ENCODE peak calls at places on chromosomes 7 and 10, in nine cellular contexts. X is Karpas-422; A is transverse colon; V is spleen; D is astrocyte; U is CD8-positive, alpha-beta memory T cell; I is adrenal gland; F is prostate gland; G is CD8-positive, alpha-beta T cell. Q is an unnamed sample. For H3K27me3, the result is how much of the 10 kb centered on the place peaks cover.

GRCh38 chr10:77788496-77789010 is 138.0 kb downstream of the DLG5 start:
- DNase-seq in I (no peak), G (no peak), V (no peak), X (no peak), U (no peak), F (no peak), D (no peak), A (no peak), Q (no peak)

GRCh38 chr10:79049931-79050895 is 18.6 kb upstream of the ZMIZ1 start:
- DNase-seq in X (no peak), D (peak), A (no peak), V (peak), F (no peak), I (no peak), U (no peak), G (peak), Q (no peak)

GRCh38 chr7:32774411-32774970 is 117.1 kb downstream of the KBTBD2 start:
- DNase-seq in G (no peak), D (no peak), U (no peak), X (no peak), F (no peak), I (no peak), V (no peak), A (no peak), Q (no peak)

GRCh38 chr7:1850976-1851571 is 181.0 kb downstream of the ELFN1 start:
- DNase-seq in U (no peak), F (no peak), G (peak), D (no peak), X (no peak), A (no peak), V (peak), I (no peak), Q (no peak)

GRCh38 chr7:151126500-151127137 is 40.3 kb downstream of the AGAP3 start:
- DNase-seq in U (no peak), D (no peak), I (no peak), V (no peak), A (peak), F (no peak), X (peak), G (peak), Q (no peak)

GRCh38 chr7:89002942-89003618 is 207.5 kb upstream of the TEX47 start:
- DNase-seq in A (no peak), D (no peak), U (peak), I (no peak), G (no peak), X (no peak), V (no peak), F (no peak), Q (peak)

GRCh38 chr7:2478387-2478760 is 2.2 kb upstream of the GRIFIN start:
- DNase-seq in F (peak), A (peak), V (no peak), G (peak), D (peak), X (no peak), I (no peak), U (no peak), Q (no peak)

GRCh38 chr7:132145466-132145865 is 430.8 kb downstream of the PLXNA4 start:
- DNase-seq in X (no peak), I (no peak), D (peak), A (no peak), F (no peak), V (no peak), G (no peak), U (no peak), Q (no peak)

GRCh38 chr7:129789652-129790051 is 163.1 kb downstream of the UBE2H start:
- DNase-seq in D (no peak), X (no peak), F (no peak), G (no peak), V (no peak), I (no peak), A (no peak), U (no peak), Q (no peak)

GRCh38 chr7:44228571-44229350 is 28.0 kb downstream of the YKT6 start:
- DNase-seq in V (no peak), X (no peak), U (no peak), F (no peak), D (no peak), G (no peak), A (no peak), I (no peak), Q (no peak)

GRCh38 chr7:117384693-117385092 is 42.6 kb downstream of the ASZ1 start:
- DNase-seq in F (no peak), I (no peak), G (no peak), U (no peak), D (no peak), V (no peak), A (no peak), X (no peak), Q (no peak)

GRCh38 chr7:35831208-35831607 is 30.4 kb downstream of the SEPTIN7 start:
- DNase-seq in F (no peak), I (no peak), X (no peak), U (no peak), D (peak), G (no peak), A (no peak), V (no peak), Q (no peak)

DNA sequence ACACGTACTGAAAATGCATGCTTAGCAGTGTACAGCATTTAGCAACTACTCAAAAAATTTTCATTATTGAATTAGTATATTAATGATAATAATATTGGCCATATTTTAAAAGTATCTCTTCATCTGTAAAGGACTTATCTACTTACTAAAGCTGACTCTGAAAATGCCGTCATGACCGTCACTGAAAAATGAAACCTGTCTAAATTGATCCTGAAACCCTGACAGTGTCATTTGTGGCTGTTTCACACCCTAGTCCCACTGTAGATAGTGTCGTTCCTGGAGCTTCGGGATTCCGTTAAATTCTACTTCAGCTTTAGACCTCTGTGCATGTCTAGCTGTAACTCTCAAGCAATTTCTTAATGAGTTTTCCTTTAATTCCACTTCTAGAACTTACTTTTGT is 35.8 kb upstream of the EZH2 start:
- DNase-seq in A (no peak), X (no peak), U (no peak), D (no peak), I (no peak), G (no peak), V (no peak), F (no peak), Q (no peak)
- H3K4me3 ChIP-seq in A (no peak), X (no peak), U (no peak), D (no peak), I (no peak), G (no peak), V (no peak), F (no peak), Q (no peak)

GRCh38 chr7:140375808-140376730 is 22.3 kb downstream of the SLC37A3 start:
- DNase-seq in I (no peak), D (no peak), A (no peak), V (no peak), X (no peak), U (peak), F (no peak), G (no peak), Q (peak)
- H3K27me3 ChIP-seq in I (under half), D (under half), A (under half), V (under half), X (under half), U (under half), F (under half), G (under half), Q (under half)

GRCh38 chr10:88850712-88851111 is 932 bp downstream of the ANKRD22 start:
- DNase-seq in D (no peak), V (no peak), I (no peak), U (no peak), F (no peak), G (no peak), X (no peak), A (no peak), Q (no peak)

GRCh38 chr10:88852327-88852726 is 683 bp upstream of the ANKRD22 start:
- DNase-seq in A (no peak), X (no peak), I (no peak), G (no peak), U (no peak), V (no peak), D (no peak), F (no peak), Q (no peak)

GRCh38 chr10:88851706-88852105 is at the start of gene ANKRD22:
- DNase-seq in A (peak), V (no peak), U (no peak), I (no peak), X (no peak), G (no peak), F (peak), D (peak), Q (no peak)

GRCh38 chr10:88848499-88848898 is 3.1 kb downstream of the ANKRD22 start:
- DNase-seq in G (no peak), F (no peak), U (no peak), V (no peak), X (no peak), A (no peak), D (peak), I (no peak), Q (no peak)

GRCh38 chr10:88849224-88849623 is 2.4 kb downstream of the ANKRD22 start:
- DNase-seq in U (no peak), A (no peak), G (no peak), D (peak), I (no peak), F (no peak), V (no peak), X (no peak), Q (no peak)
- H3K27ac ChIP-seq in U (no peak), A (peak), G (no peak), D (no peak), I (no peak), F (no peak), V (no peak), X (no peak), Q (no peak)

DNA sequence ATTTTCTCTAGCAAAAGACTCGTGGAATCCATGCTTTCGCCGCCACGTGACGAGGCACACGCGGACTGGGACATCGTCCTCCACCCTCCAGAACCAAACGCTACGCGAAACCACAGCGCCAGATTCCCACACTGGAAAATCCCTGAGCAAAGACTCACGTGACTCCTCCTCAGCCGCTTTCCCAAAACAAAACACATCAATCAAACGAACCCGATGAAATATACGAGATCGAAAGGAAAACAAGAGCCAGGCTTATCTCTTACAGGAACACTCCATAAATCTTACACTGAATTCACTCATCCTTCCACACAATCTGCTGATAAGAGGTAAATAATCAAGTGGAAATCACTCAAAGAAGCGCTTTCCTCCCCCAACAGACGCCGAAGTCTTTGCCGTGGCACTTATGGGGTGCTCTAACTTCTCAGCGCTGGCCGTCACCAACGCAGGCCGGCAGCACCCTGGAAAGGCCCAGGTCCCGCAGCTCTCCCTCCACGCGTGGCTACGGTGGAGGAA is 23.8 kb downstream of the DIP2C start:
- DNase-seq in F (no peak), V (no peak), I (no peak), X (no peak), U (no peak), D (no peak), G (no peak), A (peak), Q (no peak)
- H3K4me3 ChIP-seq in F (no peak), V (no peak), I (peak), X (no peak), U (no peak), D (no peak), G (no peak), A (no peak), Q (no peak)

DNA sequence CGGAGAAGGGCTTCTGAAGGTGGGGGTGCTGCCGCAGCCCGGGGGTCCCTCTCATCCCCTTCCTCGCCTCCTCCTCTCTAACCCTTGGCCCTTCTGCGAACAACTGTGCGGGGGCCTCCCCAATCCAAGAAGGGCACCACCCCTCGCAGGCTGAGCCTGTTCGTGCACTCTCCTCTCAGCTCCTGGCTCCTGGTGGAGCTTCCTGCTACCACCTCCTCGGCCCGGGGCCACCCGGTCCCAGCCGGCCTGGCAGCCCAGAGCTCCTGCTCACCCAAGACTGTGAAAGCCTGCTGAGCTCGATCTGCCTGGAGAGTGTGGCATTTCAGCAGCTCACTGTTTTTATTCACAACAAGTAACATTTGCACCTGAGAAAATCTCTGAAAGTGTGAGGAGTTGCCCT is 2.4 kb downstream of the ADGRA1 start:
- DNase-seq in G (no peak), V (no peak), I (no peak), X (no peak), F (no peak), A (no peak), U (no peak), D (no peak), Q (no peak)
- H3K27me3 ChIP-seq in G (under half), V (under half), I (half or more), X (under half), F (under half), A (half or more), U (under half), D (under half), Q (under half)

GRCh38 chr10:29608062-29608461 is 26.7 kb downstream of the SVIL start:
- DNase-seq in F (no peak), X (no peak), G (no peak), I (no peak), U (no peak), A (no peak), D (no peak), V (no peak), Q (no peak)

GRCh38 chr10:29607576-29607975 is 27.2 kb downstream of the SVIL start:
- DNase-seq in U (no peak), A (no peak), X (no peak), F (no peak), D (no peak), G (no peak), I (no peak), V (no peak), Q (no peak)

GRCh38 chr10:29608476-29609301 is 26.1 kb downstream of the SVIL start:
- DNase-seq in V (no peak), X (no peak), U (no peak), A (no peak), I (no peak), D (no peak), G (no peak), F (no peak), Q (no peak)

GRCh38 chr10:29610876-29611647 is 23.7 kb downstream of the SVIL start:
- DNase-seq in D (no peak), F (no peak), V (no peak), G (no peak), I (no peak), A (no peak), U (no peak), X (no peak), Q (no peak)

DNA sequence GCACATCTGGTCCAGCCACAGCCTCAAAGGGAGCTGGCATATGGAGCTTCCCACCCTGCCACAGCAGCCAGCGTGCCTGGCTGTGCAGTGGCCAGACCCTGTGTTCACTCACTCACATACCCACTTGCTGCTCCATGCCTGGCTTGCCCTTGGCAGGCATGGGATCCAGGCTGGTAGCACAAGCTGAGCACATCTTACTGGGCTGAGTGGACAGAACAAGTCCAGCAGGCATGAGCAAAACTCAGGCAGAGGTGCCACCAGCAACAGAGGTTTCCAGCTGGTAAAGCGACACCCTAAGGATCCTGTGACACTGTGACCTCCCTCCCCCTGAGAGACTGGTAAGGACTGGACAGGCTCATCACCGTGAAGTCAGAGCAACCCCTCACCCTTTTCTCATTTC is 25.1 kb downstream of the SVIL start:
- DNase-seq in D (no peak), F (no peak), I (no peak), G (no peak), V (no peak), U (no peak), X (no peak), A (no peak), Q (no peak)
- H3K27ac ChIP-seq in D (no peak), F (no peak), I (no peak), G (no peak), V (no peak), U (no peak), X (no peak), A (no peak), Q (no peak)

GRCh38 chr10:112382539-112383235 is 8.8 kb downstream of the ACSL5 start:
- DNase-seq in A (no peak), G (no peak), X (no peak), U (no peak), V (no peak), I (no peak), D (no peak), F (no peak), Q (no peak)
- H3K4me3 ChIP-seq in A (no peak), G (no peak), X (no peak), U (no peak), V (no peak), I (no peak), D (no peak), F (no peak), Q (no peak)

Q was measured in CD4-positive, alpha-beta memory T cell.